ENCODE peak calls at places on chromosomes 11 and 22, in four cellular contexts. H is stomach, Y is GM12892, S is prostate gland. E is an unnamed sample.
A peak's percentile ranks its signal among the peaks of the same experiment; 100 is the strongest.

GRCh38 chr11:66971483-66971882 is 3.6 kb upstream of the C11orf86 start:
- DNase-seq in H (no peak), Y (no peak), S (no peak), E (no peak)

GRCh38 chr22:46352691-46353386 is 17.3 kb downstream of the TRMU start:
- DNase-seq in H (peak; percentile 74), Y (no peak), S (peak; percentile 73), E (no peak)

GRCh38 chr22:36900880-36901279 is 12.5 kb upstream of the CSF2RB start:
- DNase-seq in H (no peak), Y (no peak), S (peak; percentile 55), E (no peak)

GRCh38 chr22:46830001-46830715 is 67.7 kb downstream of the TBC1D22A start:
- DNase-seq in H (peak; percentile 53), Y (no peak), S (peak; percentile 32), E (no peak)

GRCh38 chr22:30947163-30947820 is 21.3 kb downstream of the MORC2 start:
- DNase-seq in H (no peak), Y (no peak), S (peak; percentile 65), E (no peak)

GRCh38 chr11:131544591-131544990 is 174.2 kb downstream of the NTM start:
- DNase-seq in H (no peak), Y (no peak), S (no peak), E (no peak)

GRCh38 chr11:78722786-78723185 is 148.1 kb upstream of the NARS2 start:
- DNase-seq in H (no peak), Y (no peak), S (no peak), E (no peak)

GRCh38 chr11:99015634-99016454 is 4.9 kb upstream of the CNTN5 start:
- DNase-seq in H (no peak), Y (peak; percentile 5), S (no peak), E (peak; percentile 9)

GRCh38 chr11:44564653-44565007 is 833 bp upstream of the CD82 start:
- DNase-seq in H (peak; percentile 85), Y (no peak), S (peak; percentile 92), E (no peak)

GRCh38 chr22:31177420-31178162 is 17.6 kb downstream of the RNF185 start:
- DNase-seq in H (no peak), Y (no peak), S (peak; percentile 78), E (no peak)

GRCh38 chr11:134652586-134653255 is 240.7 kb upstream of the B3GAT1 start:
- DNase-seq in H (peak; percentile 4), Y (no peak), S (no peak), E (no peak)

GRCh38 chr11:66694056-66694410 is 16.3 kb upstream of the RBM4B start:
- DNase-seq in H (no peak), Y (no peak), S (no peak), E (no peak)

GRCh38 chr22:42353883-42354727 is 78.1 kb downstream of the NFAM1 start:
- DNase-seq in H (no peak), Y (no peak), S (no peak), E (no peak)

GRCh38 chr11:96207459-96208449 is 135.2 kb downstream of the MAML2 start:
- DNase-seq in H (no peak), Y (no peak), S (peak; percentile 73), E (no peak)

GRCh38 chr22:38250642-38251354 is 22.0 kb downstream of the TMEM184B start:
- DNase-seq in H (no peak), Y (no peak), S (no peak), E (no peak)

GRCh38 chr22:23301591-23301990 is 121.3 kb downstream of the BCR start:
- DNase-seq in H (no peak), Y (no peak), S (no peak), E (no peak)

GRCh38 chr11:126969865-126970479 is 30.6 kb downstream of the KIRREL3 start:
- DNase-seq in H (no peak), Y (no peak), S (no peak), E (no peak)

GRCh38 chr11:92227954-92228935 is 3.6 kb downstream of the FAT3 start:
- DNase-seq in H (no peak), Y (no peak), S (no peak), E (no peak)

GRCh38 chr22:47123827-47124442 is 361.5 kb downstream of the TBC1D22A start:
- DNase-seq in H (no peak), Y (no peak), S (no peak), E (no peak)

GRCh38 chr22:28027453-28028448 is 108.7 kb upstream of the PITPNB start:
- DNase-seq in H (no peak), Y (no peak), S (peak; percentile 65), E (no peak)

GRCh38 chr11:130391692-130392091 is 36.7 kb downstream of the ADAMTS8 start:
- DNase-seq in H (no peak), Y (no peak), S (no peak), E (no peak)

GRCh38 chr11:63858628-63859550 is 20.0 kb downstream of the MARK2 start:
- DNase-seq in H (peak; percentile 43), Y (no peak), S (no peak), E (no peak)

GRCh38 chr11:9808943-9809342 is 145.1 kb downstream of the SWAP70 start:
- DNase-seq in H (no peak), Y (no peak), S (no peak), E (no peak)

GRCh38 chr22:48065852-48066251 is 1303.4 kb downstream of the TBC1D22A start:
- DNase-seq in H (no peak), Y (no peak), S (no peak), E (no peak)

GRCh38 chr22:43438666-43439347 is 27.0 kb downstream of the MPPED1 start:
- DNase-seq in H (no peak), Y (no peak), S (no peak), E (no peak)

GRCh38 chr11:119474682-119475596 is 52.0 kb upstream of the THY1 start:
- DNase-seq in H (peak; percentile 59), Y (no peak), S (peak; percentile 54), E (no peak)

GRCh38 chr22:19871023-19871844 is 16.6 kb upstream of the GNB1L start:
- DNase-seq in H (no peak), Y (no peak), S (no peak), E (no peak)

GRCh38 chr11:77232242-77232641 is 69.2 kb downstream of the GDPD4 start:
- DNase-seq in H (no peak), Y (no peak), S (no peak), E (no peak)

GRCh38 chr11:35045219-35045819 is 93.7 kb upstream of the CD44 start:
- DNase-seq in H (no peak), Y (no peak), S (no peak), E (no peak)

GRCh38 chr11:31865606-31866300 is 54.6 kb upstream of the PAX6 start:
- DNase-seq in H (no peak), Y (no peak), S (no peak), E (no peak)

GRCh38 chr11:94879006-94879405 is 94.3 kb downstream of the CWC15 start:
- DNase-seq in H (no peak), Y (no peak), S (no peak), E (no peak)

GRCh38 chr11:94877446-94878200 is 95.7 kb downstream of the CWC15 start:
- DNase-seq in H (no peak), Y (no peak), S (no peak), E (no peak)

GRCh38 chr11:94876222-94876621 is 97.1 kb downstream of the CWC15 start:
- DNase-seq in H (no peak), Y (no peak), S (no peak), E (no peak)

GRCh38 chr11:94873910-94874575 is 99.3 kb downstream of the CWC15 start:
- DNase-seq in H (no peak), Y (no peak), S (no peak), E (no peak)

DNA sequence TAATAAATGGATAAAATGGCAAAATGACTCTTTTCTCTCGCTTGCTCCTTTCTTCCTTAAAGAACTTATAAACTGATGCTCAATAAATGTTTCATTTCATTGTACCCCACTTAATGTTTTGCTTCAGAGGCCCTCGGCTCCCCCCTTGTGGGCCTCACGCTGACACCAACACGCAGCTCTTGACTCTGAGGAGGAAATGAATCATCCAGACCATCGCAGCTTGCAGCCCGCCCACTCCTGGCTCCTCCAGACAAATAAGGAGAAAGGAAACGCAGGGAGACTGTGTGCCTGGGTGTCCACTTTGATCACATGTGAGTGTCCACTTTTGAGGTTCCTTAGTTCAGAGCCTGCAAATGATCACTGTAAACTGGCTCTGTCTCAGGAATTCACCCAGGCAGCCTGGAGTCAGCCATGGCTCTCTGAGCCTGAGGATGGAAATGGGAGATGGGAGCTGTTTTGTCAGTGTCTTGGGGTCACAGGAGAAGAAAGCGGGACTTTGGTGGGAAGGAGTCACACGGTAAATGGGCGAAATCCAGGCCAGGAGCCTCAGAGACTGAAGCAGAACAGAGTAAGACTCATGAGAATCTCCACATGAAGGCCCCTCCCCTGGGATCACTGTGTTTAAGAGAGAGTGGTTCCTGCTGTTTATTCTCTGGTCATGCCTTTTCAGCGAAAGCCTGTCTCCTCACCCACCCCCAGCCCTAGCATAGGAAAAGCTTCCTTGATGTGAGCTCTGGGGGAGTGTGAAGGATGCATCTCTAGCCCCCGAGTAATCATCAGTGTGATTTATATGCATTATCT is 96.5 kb downstream of the CWC15 start:
- DNase-seq in H (no peak), Y (peak; percentile 19), S (peak; percentile 48), E (peak; percentile 46)
- TF ChIP-seq POLR2AphosphoS5 in H (no peak), Y (no peak), S (peak; percentile 75), E (no peak)

GRCh38 chr11:65213322-65214211 is 31.8 kb downstream of the CAPN1 start:
- DNase-seq in H (peak; percentile 24), Y (no peak), S (no peak), E (no peak)

GRCh38 chr11:65211293-65212105 is 29.8 kb downstream of the CAPN1 start:
- DNase-seq in H (no peak), Y (no peak), S (no peak), E (no peak)

GRCh38 chr11:65210748-65211147 is 29.0 kb downstream of the CAPN1 start:
- DNase-seq in H (no peak), Y (no peak), S (no peak), E (no peak)

GRCh38 chr11:65210361-65210731 is 28.6 kb downstream of the CAPN1 start:
- DNase-seq in H (peak; percentile 23), Y (no peak), S (no peak), E (no peak)

DNA sequence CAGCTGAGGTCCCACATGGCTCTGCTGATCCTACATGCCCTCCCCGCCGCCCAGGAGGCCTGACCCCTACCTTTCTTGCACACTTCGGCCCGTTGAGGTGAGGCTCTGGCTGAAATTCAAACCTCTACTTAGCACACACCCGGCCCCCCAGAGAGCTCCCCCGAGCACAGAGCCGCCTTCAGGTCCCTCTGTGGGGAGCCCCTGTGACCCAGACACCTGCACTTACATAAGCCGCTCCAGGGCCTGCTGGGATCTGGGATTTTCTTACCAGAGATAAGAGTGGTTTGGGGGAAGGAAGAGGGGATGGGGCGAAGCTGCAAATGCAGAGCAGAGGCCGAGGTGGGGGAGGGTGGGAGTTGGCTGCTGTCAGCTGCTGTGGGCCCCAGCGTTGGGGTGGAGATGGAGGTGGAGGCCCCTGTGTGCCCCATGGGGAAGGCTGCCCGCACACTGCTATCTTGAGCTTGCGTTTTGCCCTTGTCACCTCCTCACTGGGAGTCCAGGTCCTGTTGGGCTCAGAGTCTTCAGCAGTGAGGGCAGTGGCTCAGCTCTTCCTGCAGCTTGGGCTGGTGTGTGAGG is 30.6 kb downstream of the CAPN1 start:
- DNase-seq in H (no peak), Y (no peak), S (no peak), E (no peak)
- TF ChIP-seq POLR2A in H (no peak), Y (no peak), S (no peak), E (no peak)

GRCh38 chr11:26512196-26512595 is 59.9 kb downstream of the MUC15 start:
- DNase-seq in H (no peak), Y (no peak), S (no peak), E (no peak)

GRCh38 chr11:26510201-26510600 is 61.9 kb downstream of the MUC15 start:
- DNase-seq in H (no peak), Y (no peak), S (no peak), E (no peak)

GRCh38 chr11:26507229-26507628 is 64.8 kb downstream of the MUC15 start:
- DNase-seq in H (no peak), Y (no peak), S (no peak), E (no peak)

GRCh38 chr11:26510756-26511155 is 61.3 kb downstream of the MUC15 start:
- DNase-seq in H (no peak), Y (no peak), S (no peak), E (no peak)
- TF ChIP-seq POLR2AphosphoS5 in H (no peak), Y (no peak), S (no peak), E (no peak)

GRCh38 chr11:46673713-46674462 is 26.5 kb downstream of the ARHGAP1 start:
- DNase-seq in H (no peak), Y (no peak), S (no peak), E (no peak)
- TF ChIP-seq POLR2A in H (no peak), Y (no peak), S (no peak), E (no peak)

E was measured in GM12891.